ENCODE peak calls at places on chromosomes 3 and 15, in seven cellular contexts. D is mesothelial cell of epicardium, E is RWPE1, R is cardiac muscle cell, S is endothelial cell, L is cardiac fibroblast, J is H9. W is an unnamed sample.

GRCh38 chr3:185764168-185764988 is 60.5 kb downstream of the IGF2BP2 start:
- DNase-seq in D (no peak), E (no peak), R (no peak), S (no peak), L (peak), J (no peak), W (no peak)

GRCh38 chr3:72288955-72289707 is 504.2 kb upstream of the PROK2 start:
- DNase-seq in D (no peak), E (no peak), R (peak), S (no peak), L (peak), J (no peak), W (no peak)

GRCh38 chr15:50425219-50425618 is 1.0 kb downstream of the USP8 start:
- DNase-seq in D (no peak), E (no peak), R (no peak), S (no peak), L (peak), J (no peak), W (no peak)

GRCh38 chr15:75648156-75649000 is 666 bp downstream of the SNX33 start:
- DNase-seq in D (no peak), E (no peak), R (peak), S (peak), L (peak), J (peak), W (peak)

GRCh38 chr3:131142580-131142979 is 115.9 kb downstream of the NEK11 start:
- DNase-seq in D (no peak), E (no peak), R (no peak), S (no peak), L (peak), J (no peak), W (no peak)

GRCh38 chr3:26622634-26623408 is at the start of gene LRRC3B:
- DNase-seq in D (no peak), E (no peak), R (peak), S (peak), L (no peak), J (peak), W (peak)

GRCh38 chr3:30353711-30354467 is 252.5 kb upstream of the TGFBR2 start:
- DNase-seq in D (no peak), E (no peak), R (no peak), S (no peak), L (no peak), J (no peak), W (no peak)

GRCh38 chr15:61364871-61365270 is 135.8 kb upstream of the RORA start:
- DNase-seq in D (no peak), E (no peak), R (peak), S (peak), L (no peak), J (peak), W (peak)

GRCh38 chr3:120198305-120198878 is 86.6 kb downstream of the GPR156 start:
- DNase-seq in D (no peak), E (peak), R (no peak), S (no peak), L (peak), J (no peak), W (no peak)

GRCh38 chr3:52846427-52846983 is 11.7 kb upstream of the MUSTN1 start:
- DNase-seq in D (no peak), E (no peak), R (no peak), S (no peak), L (no peak), J (no peak), W (no peak)

GRCh38 chr15:96316953-96317629 is 13.4 kb upstream of the NR2F2 start:
- DNase-seq in D (no peak), E (no peak), R (no peak), S (no peak), L (no peak), J (no peak), W (no peak)

GRCh38 chr15:28132524-28133275 is 33.6 kb upstream of the OCA2 start:
- DNase-seq in D (no peak), E (no peak), R (no peak), S (no peak), L (peak), J (no peak), W (no peak)

GRCh38 chr3:138799822-138800221 is 34.9 kb downstream of the PIK3CB start:
- DNase-seq in D (no peak), E (no peak), R (no peak), S (no peak), L (no peak), J (no peak), W (no peak)

GRCh38 chr15:68208136-68208535 is 3.0 kb upstream of the CALML4 start:
- DNase-seq in D (no peak), E (no peak), R (no peak), S (no peak), L (no peak), J (no peak), W (no peak)

GRCh38 chr3:32105291-32106131 is 909 bp upstream of the GPD1L start:
- DNase-seq in D (no peak), E (peak), R (no peak), S (no peak), L (no peak), J (no peak), W (no peak)

GRCh38 chr3:129104498-129105079 is 17.0 kb downstream of the RAB43 start:
- DNase-seq in D (no peak), E (no peak), R (no peak), S (no peak), L (no peak), J (no peak), W (no peak)

GRCh38 chr3:194042947-194043346 is 93.0 kb upstream of the HES1 start:
- DNase-seq in D (no peak), E (no peak), R (no peak), S (no peak), L (peak), J (no peak), W (no peak)

GRCh38 chr3:108780235-108780634 is 23.0 kb upstream of the RETNLB start:
- DNase-seq in D (no peak), E (no peak), R (no peak), S (no peak), L (no peak), J (no peak), W (no peak)

GRCh38 chr15:100726426-100727190 is 124.2 kb downstream of the ASB7 start:
- DNase-seq in D (no peak), E (no peak), R (no peak), S (no peak), L (peak), J (peak), W (no peak)

GRCh38 chr15:84822774-84823579 is 5.8 kb downstream of the ALPK3 start:
- DNase-seq in D (no peak), E (no peak), R (no peak), S (no peak), L (no peak), J (no peak), W (no peak)

GRCh38 chr15:31567861-31568260 is 241.2 kb downstream of the KLF13 start:
- DNase-seq in D (no peak), E (no peak), R (no peak), S (no peak), L (no peak), J (no peak), W (no peak)

GRCh38 chr3:30811174-30811795 is 83.2 kb downstream of the GADL1 start:
- DNase-seq in D (no peak), E (no peak), R (no peak), S (no peak), L (no peak), J (no peak), W (no peak)

GRCh38 chr15:45110256-45110820 is 3.6 kb downstream of the DUOX2 start:
- DNase-seq in D (no peak), E (no peak), R (no peak), S (no peak), L (no peak), J (no peak), W (no peak)
- TF ChIP-seq CTCF in D (no peak), E (no peak), R (no peak), S (no peak), L (peak), J (peak), W (no peak)

DNA sequence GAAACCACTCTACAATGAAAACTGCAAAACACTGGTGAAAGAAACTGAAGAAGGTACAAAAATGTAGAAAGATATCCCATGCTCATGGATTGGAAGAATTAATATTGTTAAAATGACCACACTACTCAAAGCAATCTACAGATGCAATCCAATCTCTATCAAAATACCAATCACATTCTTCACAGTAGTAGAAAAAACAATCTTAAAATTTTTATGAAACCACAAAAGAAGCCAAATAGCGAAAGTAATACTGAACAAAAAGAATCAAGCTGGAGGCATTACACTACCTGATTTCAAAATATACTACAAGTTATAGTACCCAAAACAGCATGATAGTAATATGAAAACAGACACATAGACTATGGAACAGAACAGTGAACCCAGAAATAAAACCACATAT is 36.9 kb downstream of the TXNRD3 start:
- DNase-seq in D (no peak), E (no peak), R (no peak), S (no peak), L (no peak), J (no peak), W (no peak)
- TF ChIP-seq CTCF in D (no peak), E (no peak), R (no peak), S (no peak), L (no peak), J (no peak), W (no peak)

GRCh38 chr15:89356634-89357298 is 22.1 kb upstream of the POLG start:
- DNase-seq in D (no peak), E (no peak), R (no peak), S (no peak), L (no peak), J (no peak), W (no peak)

GRCh38 chr15:89358435-89358754 is 23.8 kb upstream of the POLG start:
- DNase-seq in D (no peak), E (peak), R (no peak), S (no peak), L (no peak), J (no peak), W (no peak)

GRCh38 chr15:89360294-89360971 is 25.8 kb upstream of the POLG start:
- DNase-seq in D (no peak), E (no peak), R (no peak), S (no peak), L (no peak), J (peak), W (no peak)

GRCh38 chr15:89359471-89360293 is 25.1 kb upstream of the POLG start:
- DNase-seq in D (no peak), E (no peak), R (no peak), S (no peak), L (no peak), J (no peak), W (no peak)

DNA sequence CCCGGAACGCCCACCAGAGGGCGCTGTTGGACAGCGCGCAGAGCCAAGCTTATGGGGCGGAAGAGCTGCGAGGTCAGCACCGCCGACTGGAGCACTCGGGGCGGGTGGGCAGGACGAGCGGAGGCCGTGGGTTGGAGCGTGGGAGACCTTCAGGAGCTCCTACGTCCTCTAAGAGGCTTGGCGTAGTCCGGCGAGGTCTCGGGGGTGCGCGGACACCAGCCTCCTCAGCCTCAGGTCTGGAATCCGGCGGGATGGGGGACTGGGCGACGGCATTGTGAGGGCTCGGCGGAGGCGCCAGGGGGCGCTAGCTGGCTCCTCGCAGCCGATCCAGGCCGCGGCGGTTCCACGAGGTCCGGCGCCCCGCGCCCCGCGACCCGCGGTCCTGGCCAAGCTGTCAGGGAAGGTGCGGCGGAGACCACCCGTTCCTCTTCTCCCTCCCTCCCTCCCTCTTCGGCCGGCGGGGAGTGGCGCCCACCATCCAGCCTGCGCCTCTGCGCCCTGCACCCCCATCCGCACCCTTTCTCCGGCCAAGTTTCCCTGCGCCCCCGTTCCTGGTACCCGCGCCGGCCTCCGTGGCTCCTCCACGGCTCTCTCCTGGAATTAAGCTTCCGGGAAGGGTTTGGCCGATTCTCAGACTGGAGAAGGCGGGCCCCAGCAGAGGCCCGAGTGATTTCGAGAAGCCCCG is 24.3 kb upstream of the POLG start:
- DNase-seq in D (peak), E (peak), R (peak), S (peak), L (peak), J (peak), W (peak)
- TF ChIP-seq CTCF in D (peak), E (peak), R (peak), S (peak), L (peak), J (peak), W (peak)

GRCh38 chr15:80249973-80250372 is 2.0 kb downstream of the CTXND1 start:
- DNase-seq in D (no peak), E (no peak), R (no peak), S (no peak), L (no peak), J (no peak), W (no peak)
- TF ChIP-seq CTCF in D (no peak), E (no peak), R (no peak), S (no peak), L (no peak), J (no peak), W (no peak)

GRCh38 chr15:92051726-92052125 is 198.2 kb downstream of the SLCO3A1 start:
- DNase-seq in D (no peak), E (no peak), R (no peak), S (no peak), L (no peak), J (no peak), W (no peak)

GRCh38 chr15:92050220-92050898 is 196.9 kb downstream of the SLCO3A1 start:
- DNase-seq in D (no peak), E (no peak), R (no peak), S (no peak), L (no peak), J (no peak), W (no peak)

GRCh38 chr15:92056875-92057274 is 203.4 kb downstream of the SLCO3A1 start:
- DNase-seq in D (no peak), E (no peak), R (no peak), S (no peak), L (no peak), J (no peak), W (no peak)

GRCh38 chr15:92049290-92050008 is 195.9 kb downstream of the SLCO3A1 start:
- DNase-seq in D (no peak), E (no peak), R (no peak), S (no peak), L (no peak), J (no peak), W (no peak)

GRCh38 chr15:92053727-92054316 is 200.3 kb downstream of the SLCO3A1 start:
- DNase-seq in D (no peak), E (no peak), R (no peak), S (no peak), L (no peak), J (no peak), W (no peak)
- TF ChIP-seq CTCF in D (peak), E (no peak), R (peak), S (peak), L (peak), J (peak), W (peak)

DNA sequence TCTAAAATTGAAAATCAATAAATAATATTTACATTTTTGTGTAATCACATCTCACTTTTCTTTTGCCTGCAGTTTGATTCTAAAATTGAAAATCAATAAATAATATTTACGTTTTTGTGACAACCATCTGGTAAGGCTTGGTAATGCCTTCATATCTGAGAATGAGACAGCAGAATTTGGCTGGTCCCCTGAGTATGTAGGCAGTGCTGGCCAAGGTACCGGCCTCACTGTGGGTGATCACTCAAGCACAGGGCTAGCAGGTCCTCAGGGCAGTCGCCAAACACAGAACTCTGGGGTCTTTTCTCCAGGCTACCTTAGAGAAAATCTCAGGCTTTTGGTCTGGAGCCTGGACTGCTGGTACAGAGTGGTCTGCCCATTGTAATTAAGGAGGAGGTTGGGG is 26.2 kb downstream of the RTP3 start:
- DNase-seq in D (no peak), E (no peak), R (no peak), S (no peak), L (no peak), J (no peak), W (no peak)
- TF ChIP-seq CTCF in D (no peak), E (no peak), R (no peak), S (no peak), L (no peak), J (no peak), W (no peak)

GRCh38 chr3:46289551-46289950 is 47.3 kb downstream of the CCR3 start:
- DNase-seq in D (no peak), E (no peak), R (no peak), S (no peak), L (no peak), J (no peak), W (no peak)

GRCh38 chr3:46284981-46285683 is 42.9 kb downstream of the CCR3 start:
- DNase-seq in D (no peak), E (no peak), R (no peak), S (no peak), L (peak), J (no peak), W (no peak)

GRCh38 chr3:46285931-46286330 is 43.7 kb downstream of the CCR3 start:
- DNase-seq in D (no peak), E (no peak), R (no peak), S (no peak), L (no peak), J (no peak), W (no peak)

GRCh38 chr3:46283851-46284450 is 41.7 kb downstream of the CCR3 start:
- DNase-seq in D (no peak), E (no peak), R (no peak), S (no peak), L (no peak), J (no peak), W (no peak)

DNA sequence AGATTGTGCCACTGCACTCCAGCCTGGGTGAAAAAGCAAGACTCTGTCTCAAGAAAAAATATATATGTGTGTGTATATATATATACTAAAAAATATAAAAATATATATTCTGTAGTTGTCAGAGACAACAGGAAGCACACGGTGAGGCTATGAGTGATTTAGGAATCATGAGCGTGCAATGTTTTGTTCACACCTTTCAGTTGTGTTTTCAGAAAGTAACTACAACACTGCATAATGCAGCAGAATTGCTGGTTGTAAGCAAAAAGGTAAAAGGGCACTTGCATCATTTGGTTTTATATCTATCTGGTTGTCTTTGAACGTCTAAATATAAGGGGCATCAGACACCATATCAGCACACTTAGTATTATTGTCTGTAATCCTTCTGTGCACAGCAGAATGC is 44.7 kb downstream of the CCR3 start:
- DNase-seq in D (no peak), E (no peak), R (no peak), S (no peak), L (no peak), J (no peak), W (no peak)
- TF ChIP-seq CTCF in D (no peak), E (no peak), R (no peak), S (no peak), L (no peak), J (no peak), W (no peak)

GRCh38 chr15:80615783-80616391 is 79.2 kb upstream of the ABHD17C start:
- DNase-seq in D (peak), E (peak), R (no peak), S (no peak), L (peak), J (no peak), W (no peak)

GRCh38 chr15:80620141-80620540 is 75.0 kb upstream of the ABHD17C start:
- DNase-seq in D (no peak), E (no peak), R (no peak), S (no peak), L (no peak), J (no peak), W (no peak)

GRCh38 chr15:80620931-80621330 is 74.2 kb upstream of the ABHD17C start:
- DNase-seq in D (no peak), E (no peak), R (no peak), S (no peak), L (no peak), J (no peak), W (no peak)

GRCh38 chr15:80618666-80619481 is 76.2 kb upstream of the ABHD17C start:
- DNase-seq in D (no peak), E (no peak), R (no peak), S (no peak), L (no peak), J (no peak), W (no peak)

DNA sequence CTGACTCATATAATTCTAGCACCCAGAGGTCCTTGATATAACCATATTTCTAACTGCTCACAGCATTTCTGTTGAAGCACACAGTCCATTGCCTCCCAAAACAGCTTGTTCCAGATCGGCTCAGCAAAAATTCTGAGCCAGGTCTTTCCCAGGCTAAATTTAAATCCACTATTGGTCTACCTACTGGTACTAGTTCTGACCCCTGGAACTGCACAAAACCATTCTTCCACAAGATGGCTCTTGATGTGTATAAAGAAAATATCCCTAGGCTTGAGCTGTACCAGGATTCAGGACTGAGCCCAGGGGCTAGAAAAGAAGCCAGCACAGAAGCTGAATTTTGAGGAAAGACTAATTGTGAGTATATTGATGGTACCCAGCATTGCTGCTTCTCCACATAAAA is 75.4 kb upstream of the ABHD17C start:
- DNase-seq in D (no peak), E (no peak), R (no peak), S (no peak), L (peak), J (no peak), W (no peak)
- TF ChIP-seq CTCF in D (no peak), E (no peak), R (peak), S (no peak), L (no peak), J (peak), W (no peak)

GRCh38 chr3:70740082-70740481 is 427.6 kb upstream of the MDFIC2 start:
- DNase-seq in D (no peak), E (no peak), R (no peak), S (no peak), L (no peak), J (no peak), W (no peak)
- TF ChIP-seq CTCF in D (no peak), E (no peak), R (no peak), S (no peak), L (no peak), J (no peak), W (no peak)